ENCODE peak calls at places on chromosomes 16 and 17, in eight cellular contexts. One of them, this sample, is unnamed.

GRCh38 chr16:9521749-9522370 is 430.4 kb downstream of the HAPSTR1 start:
- DNase-seq in Daoy: peak; percentile 20
- DNase-seq in ELR: no peak
- DNase-seq in NCI-H1436: no peak
- DNase-seq in activated CD8-positive, alpha-beta memory T cell treated with anti-CD3 and anti-CD28 coated beads, Interleukin-2, amount 10 ng/mL, durations not matched to agents 7 days and 5 days: no peak
- DNase-seq in stimulated activated naive B cell treated with anti-CD40 and anti-IgM and Interleukin-4, amounts not matched to agents 10 μg/mL and 1 μg/mL and 100 μg/mL, for 72 hours: no peak
- DNase-seq in mucosa of descending colon: no peak
- DNase-seq in WTC11: no peak
- DNase-seq in this sample: no peak

GRCh38 chr16:14309906-14310305 is 238.8 kb downstream of the MRTFB start:
- DNase-seq in WTC11: no peak
- DNase-seq in mucosa of descending colon: no peak
- DNase-seq in stimulated activated naive B cell treated with anti-CD40 and anti-IgM and Interleukin-4, amounts not matched to agents 10 μg/mL and 1 μg/mL and 100 μg/mL, for 72 hours: no peak
- DNase-seq in Daoy: peak; percentile 67
- DNase-seq in ELR: peak; percentile 86
- DNase-seq in NCI-H1436: no peak
- DNase-seq in activated CD8-positive, alpha-beta memory T cell treated with anti-CD3 and anti-CD28 coated beads, Interleukin-2, amount 10 ng/mL, durations not matched to agents 7 days and 5 days: no peak
- DNase-seq in this sample: peak; percentile 85

GRCh38 chr17:73841431-73842060 is 197.3 kb upstream of the SDK2 start:
- DNase-seq in activated CD8-positive, alpha-beta memory T cell treated with anti-CD3 and anti-CD28 coated beads, Interleukin-2, amount 10 ng/mL, durations not matched to agents 7 days and 5 days: no peak
- DNase-seq in mucosa of descending colon: peak; percentile 18
- DNase-seq in ELR: no peak
- DNase-seq in WTC11: peak; percentile 54
- DNase-seq in NCI-H1436: peak; percentile 84
- DNase-seq in stimulated activated naive B cell treated with anti-CD40 and anti-IgM and Interleukin-4, amounts not matched to agents 10 μg/mL and 1 μg/mL and 100 μg/mL, for 72 hours: no peak
- DNase-seq in Daoy: peak; percentile 48
- DNase-seq in this sample: no peak

GRCh38 chr17:7129311-7129710 is 14.7 kb upstream of the ASGR2 start:
- DNase-seq in Daoy: no peak
- DNase-seq in stimulated activated naive B cell treated with anti-CD40 and anti-IgM and Interleukin-4, amounts not matched to agents 10 μg/mL and 1 μg/mL and 100 μg/mL, for 72 hours: no peak
- DNase-seq in ELR: no peak
- DNase-seq in NCI-H1436: no peak
- DNase-seq in activated CD8-positive, alpha-beta memory T cell treated with anti-CD3 and anti-CD28 coated beads, Interleukin-2, amount 10 ng/mL, durations not matched to agents 7 days and 5 days: no peak
- DNase-seq in WTC11: no peak
- DNase-seq in mucosa of descending colon: no peak
- DNase-seq in this sample: no peak

GRCh38 chr17:17781591-17782424 is 55.0 kb downstream of the SREBF1 start:
- DNase-seq in WTC11: peak; percentile 64
- DNase-seq in stimulated activated naive B cell treated with anti-CD40 and anti-IgM and Interleukin-4, amounts not matched to agents 10 μg/mL and 1 μg/mL and 100 μg/mL, for 72 hours: no peak
- DNase-seq in ELR: peak; percentile 64
- DNase-seq in NCI-H1436: peak; percentile 76
- DNase-seq in Daoy: peak; percentile 74
- DNase-seq in mucosa of descending colon: peak; percentile 61
- DNase-seq in activated CD8-positive, alpha-beta memory T cell treated with anti-CD3 and anti-CD28 coated beads, Interleukin-2, amount 10 ng/mL, durations not matched to agents 7 days and 5 days: no peak
- DNase-seq in this sample: peak; percentile 29

GRCh38 chr17:27597188-27597580 is 33.8 kb upstream of the LGALS9 start:
- DNase-seq in mucosa of descending colon: no peak
- DNase-seq in NCI-H1436: no peak
- DNase-seq in ELR: no peak
- DNase-seq in stimulated activated naive B cell treated with anti-CD40 and anti-IgM and Interleukin-4, amounts not matched to agents 10 μg/mL and 1 μg/mL and 100 μg/mL, for 72 hours: no peak
- DNase-seq in WTC11: no peak
- DNase-seq in activated CD8-positive, alpha-beta memory T cell treated with anti-CD3 and anti-CD28 coated beads, Interleukin-2, amount 10 ng/mL, durations not matched to agents 7 days and 5 days: no peak
- DNase-seq in Daoy: no peak
- DNase-seq in this sample: no peak

GRCh38 chr17:17818088-17818526 is 18.7 kb downstream of the SREBF1 start:
- DNase-seq in stimulated activated naive B cell treated with anti-CD40 and anti-IgM and Interleukin-4, amounts not matched to agents 10 μg/mL and 1 μg/mL and 100 μg/mL, for 72 hours: no peak
- DNase-seq in Daoy: peak; percentile 67
- DNase-seq in ELR: peak; percentile 57
- DNase-seq in mucosa of descending colon: peak; percentile 78
- DNase-seq in WTC11: no peak
- DNase-seq in NCI-H1436: no peak
- DNase-seq in activated CD8-positive, alpha-beta memory T cell treated with anti-CD3 and anti-CD28 coated beads, Interleukin-2, amount 10 ng/mL, durations not matched to agents 7 days and 5 days: no peak
- DNase-seq in this sample: no peak

GRCh38 chr16:57620316-57621231 is 7.9 kb upstream of the ADGRG1 start:
- DNase-seq in activated CD8-positive, alpha-beta memory T cell treated with anti-CD3 and anti-CD28 coated beads, Interleukin-2, amount 10 ng/mL, durations not matched to agents 7 days and 5 days: no peak
- DNase-seq in WTC11: no peak
- DNase-seq in mucosa of descending colon: peak; percentile 62
- DNase-seq in Daoy: no peak
- DNase-seq in ELR: no peak
- DNase-seq in NCI-H1436: no peak
- DNase-seq in stimulated activated naive B cell treated with anti-CD40 and anti-IgM and Interleukin-4, amounts not matched to agents 10 μg/mL and 1 μg/mL and 100 μg/mL, for 72 hours: no peak
- DNase-seq in this sample: no peak

GRCh38 chr16:17445421-17445820 is 25.3 kb downstream of the XYLT1 start:
- DNase-seq in ELR: no peak
- DNase-seq in mucosa of descending colon: no peak
- DNase-seq in NCI-H1436: no peak
- DNase-seq in activated CD8-positive, alpha-beta memory T cell treated with anti-CD3 and anti-CD28 coated beads, Interleukin-2, amount 10 ng/mL, durations not matched to agents 7 days and 5 days: no peak
- DNase-seq in stimulated activated naive B cell treated with anti-CD40 and anti-IgM and Interleukin-4, amounts not matched to agents 10 μg/mL and 1 μg/mL and 100 μg/mL, for 72 hours: no peak
- DNase-seq in Daoy: no peak
- DNase-seq in WTC11: no peak
- DNase-seq in this sample: no peak

GRCh38 chr16:87442581-87442966 is 50.2 kb downstream of the ZCCHC14 start:
- DNase-seq in mucosa of descending colon: no peak
- DNase-seq in ELR: no peak
- DNase-seq in WTC11: no peak
- DNase-seq in NCI-H1436: no peak
- DNase-seq in Daoy: no peak
- DNase-seq in activated CD8-positive, alpha-beta memory T cell treated with anti-CD3 and anti-CD28 coated beads, Interleukin-2, amount 10 ng/mL, durations not matched to agents 7 days and 5 days: no peak
- DNase-seq in stimulated activated naive B cell treated with anti-CD40 and anti-IgM and Interleukin-4, amounts not matched to agents 10 μg/mL and 1 μg/mL and 100 μg/mL, for 72 hours: no peak
- DNase-seq in this sample: no peak

GRCh38 chr16:70749006-70749678 is 51.8 kb downstream of the VAC14 start:
- DNase-seq in activated CD8-positive, alpha-beta memory T cell treated with anti-CD3 and anti-CD28 coated beads, Interleukin-2, amount 10 ng/mL, durations not matched to agents 7 days and 5 days: no peak
- DNase-seq in ELR: no peak
- DNase-seq in NCI-H1436: no peak
- DNase-seq in mucosa of descending colon: peak; percentile 78
- DNase-seq in WTC11: no peak
- DNase-seq in Daoy: no peak
- DNase-seq in stimulated activated naive B cell treated with anti-CD40 and anti-IgM and Interleukin-4, amounts not matched to agents 10 μg/mL and 1 μg/mL and 100 μg/mL, for 72 hours: no peak
- DNase-seq in this sample: no peak

GRCh38 chr17:511833-512251 is 159.2 kb upstream of the RPH3AL start:
- DNase-seq in WTC11: no peak
- DNase-seq in NCI-H1436: no peak
- DNase-seq in ELR: peak; percentile 68
- DNase-seq in mucosa of descending colon: no peak
- DNase-seq in activated CD8-positive, alpha-beta memory T cell treated with anti-CD3 and anti-CD28 coated beads, Interleukin-2, amount 10 ng/mL, durations not matched to agents 7 days and 5 days: no peak
- DNase-seq in stimulated activated naive B cell treated with anti-CD40 and anti-IgM and Interleukin-4, amounts not matched to agents 10 μg/mL and 1 μg/mL and 100 μg/mL, for 72 hours: no peak
- DNase-seq in Daoy: peak; percentile 69
- DNase-seq in this sample: peak; percentile 29

GRCh38 chr16:73323880-73324279 is 276.0 kb upstream of the ZFHX3 start:
- DNase-seq in Daoy: no peak
- DNase-seq in mucosa of descending colon: peak; percentile 16
- DNase-seq in NCI-H1436: no peak
- DNase-seq in ELR: no peak
- DNase-seq in WTC11: no peak
- DNase-seq in activated CD8-positive, alpha-beta memory T cell treated with anti-CD3 and anti-CD28 coated beads, Interleukin-2, amount 10 ng/mL, durations not matched to agents 7 days and 5 days: no peak
- DNase-seq in stimulated activated naive B cell treated with anti-CD40 and anti-IgM and Interleukin-4, amounts not matched to agents 10 μg/mL and 1 μg/mL and 100 μg/mL, for 72 hours: no peak
- DNase-seq in this sample: no peak

GRCh38 chr17:9028171-9028570 is 6.9 kb downstream of the NTN1 start:
- DNase-seq in NCI-H1436: no peak
- DNase-seq in WTC11: no peak
- DNase-seq in activated CD8-positive, alpha-beta memory T cell treated with anti-CD3 and anti-CD28 coated beads, Interleukin-2, amount 10 ng/mL, durations not matched to agents 7 days and 5 days: no peak
- DNase-seq in stimulated activated naive B cell treated with anti-CD40 and anti-IgM and Interleukin-4, amounts not matched to agents 10 μg/mL and 1 μg/mL and 100 μg/mL, for 72 hours: no peak
- DNase-seq in Daoy: no peak
- DNase-seq in ELR: no peak
- DNase-seq in mucosa of descending colon: no peak
- DNase-seq in this sample: no peak

GRCh38 chr16:85541619-85542547 is 71.2 kb upstream of the GSE1 start:
- DNase-seq in activated CD8-positive, alpha-beta memory T cell treated with anti-CD3 and anti-CD28 coated beads, Interleukin-2, amount 10 ng/mL, durations not matched to agents 7 days and 5 days: no peak
- DNase-seq in NCI-H1436: no peak
- DNase-seq in Daoy: no peak
- DNase-seq in mucosa of descending colon: no peak
- DNase-seq in ELR: no peak
- DNase-seq in stimulated activated naive B cell treated with anti-CD40 and anti-IgM and Interleukin-4, amounts not matched to agents 10 μg/mL and 1 μg/mL and 100 μg/mL, for 72 hours: no peak
- DNase-seq in WTC11: no peak
- DNase-seq in this sample: no peak

GRCh38 chr16:14302031-14302398 is 230.9 kb downstream of the MRTFB start:
- DNase-seq in stimulated activated naive B cell treated with anti-CD40 and anti-IgM and Interleukin-4, amounts not matched to agents 10 μg/mL and 1 μg/mL and 100 μg/mL, for 72 hours: no peak
- DNase-seq in mucosa of descending colon: peak; percentile 41
- DNase-seq in NCI-H1436: no peak
- DNase-seq in ELR: peak; percentile 72
- DNase-seq in activated CD8-positive, alpha-beta memory T cell treated with anti-CD3 and anti-CD28 coated beads, Interleukin-2, amount 10 ng/mL, durations not matched to agents 7 days and 5 days: no peak
- DNase-seq in Daoy: peak; percentile 77
- DNase-seq in WTC11: peak; percentile 39
- DNase-seq in this sample: peak; percentile 68

GRCh38 chr17:49694847-49695697 is 12.7 kb downstream of the SLC35B1 start:
- DNase-seq in NCI-H1436: peak; percentile 51
- DNase-seq in Daoy: peak; percentile 13
- DNase-seq in ELR: peak; percentile 60
- DNase-seq in mucosa of descending colon: peak; percentile 85
- DNase-seq in stimulated activated naive B cell treated with anti-CD40 and anti-IgM and Interleukin-4, amounts not matched to agents 10 μg/mL and 1 μg/mL and 100 μg/mL, for 72 hours: peak; percentile 68
- DNase-seq in activated CD8-positive, alpha-beta memory T cell treated with anti-CD3 and anti-CD28 coated beads, Interleukin-2, amount 10 ng/mL, durations not matched to agents 7 days and 5 days: peak; percentile 83
- DNase-seq in WTC11: peak; percentile 70
- DNase-seq in this sample: peak; percentile 7